ENCODE peak calls at places on chromosomes 2 and 18, in six cellular contexts. One of them, this sample, is unnamed.

GRCh38 chr2:150465703-150466569 is 21.5 kb downstream of the RND3 start:
- DNase-seq in PC-9: no peak
- DNase-seq in nucleus accumbens: no peak
- DNase-seq in GM04504: peak; percentile 56
- DNase-seq in NAMALWA: no peak
- DNase-seq in lower lobe of right lung: no peak
- DNase-seq in this sample: no peak

GRCh38 chr2:202185816-202186221 is 52.6 kb downstream of the SUMO1 start:
- DNase-seq in PC-9: peak; percentile 72
- DNase-seq in nucleus accumbens: no peak
- DNase-seq in GM04504: peak; percentile 32
- DNase-seq in NAMALWA: no peak
- DNase-seq in lower lobe of right lung: no peak
- DNase-seq in this sample: no peak

GRCh38 chr2:240686460-240686859 is 3.8 kb upstream of the AQP12B start:
- DNase-seq in PC-9: no peak
- DNase-seq in nucleus accumbens: no peak
- DNase-seq in GM04504: no peak
- DNase-seq in NAMALWA: no peak
- DNase-seq in lower lobe of right lung: no peak
- DNase-seq in this sample: no peak

GRCh38 chr18:35673682-35674081 is 92.1 kb downstream of the GALNT1 start:
- DNase-seq in PC-9: no peak
- DNase-seq in nucleus accumbens: no peak
- DNase-seq in GM04504: no peak
- DNase-seq in NAMALWA: no peak
- DNase-seq in lower lobe of right lung: no peak
- DNase-seq in this sample: no peak

GRCh38 chr2:152445791-152446201 is 110.8 kb downstream of the FMNL2 start:
- DNase-seq in PC-9: no peak
- DNase-seq in nucleus accumbens: no peak
- DNase-seq in GM04504: peak; percentile 79
- DNase-seq in NAMALWA: no peak
- DNase-seq in lower lobe of right lung: no peak
- DNase-seq in this sample: peak; percentile 52

GRCh38 chr2:20706786-20707185 is 39.8 kb downstream of the GDF7 start:
- DNase-seq in PC-9: no peak
- DNase-seq in nucleus accumbens: no peak
- DNase-seq in GM04504: no peak
- DNase-seq in NAMALWA: no peak
- DNase-seq in lower lobe of right lung: no peak
- DNase-seq in this sample: no peak

GRCh38 chr2:155021591-155021990 is 323.1 kb downstream of the KCNJ3 start:
- DNase-seq in PC-9: no peak
- DNase-seq in nucleus accumbens: no peak
- DNase-seq in GM04504: no peak
- DNase-seq in NAMALWA: no peak
- DNase-seq in lower lobe of right lung: no peak
- DNase-seq in this sample: no peak

GRCh38 chr2:101410716-101411115 is 23.4 kb upstream of the CREG2 start:
- DNase-seq in PC-9: peak; percentile 99
- DNase-seq in nucleus accumbens: no peak
- DNase-seq in GM04504: no peak
- DNase-seq in NAMALWA: no peak
- DNase-seq in lower lobe of right lung: no peak
- DNase-seq in this sample: no peak

GRCh38 chr2:210445116-210445707 is 31.3 kb downstream of the LANCL1 start:
- DNase-seq in PC-9: no peak
- DNase-seq in nucleus accumbens: no peak
- DNase-seq in GM04504: no peak
- DNase-seq in NAMALWA: peak; percentile 57
- DNase-seq in lower lobe of right lung: no peak
- DNase-seq in this sample: peak; percentile 9

GRCh38 chr2:144567745-144568144 is 47.8 kb upstream of the ZEB2 start:
- DNase-seq in PC-9: no peak
- DNase-seq in nucleus accumbens: no peak
- DNase-seq in GM04504: no peak
- DNase-seq in NAMALWA: no peak
- DNase-seq in lower lobe of right lung: no peak
- DNase-seq in this sample: no peak

GRCh38 chr18:48827321-48828200 is 123.2 kb downstream of the SMAD7 start:
- DNase-seq in PC-9: peak; percentile 51
- DNase-seq in nucleus accumbens: no peak
- DNase-seq in GM04504: peak; percentile 40
- DNase-seq in NAMALWA: no peak
- DNase-seq in lower lobe of right lung: peak; percentile 28
- DNase-seq in this sample: peak; percentile 73

GRCh38 chr2:30955516-30956132 is 148.4 kb upstream of the CAPN13 start:
- DNase-seq in PC-9: no peak
- DNase-seq in nucleus accumbens: no peak
- DNase-seq in GM04504: no peak
- DNase-seq in NAMALWA: no peak
- DNase-seq in lower lobe of right lung: no peak
- DNase-seq in this sample: no peak

GRCh38 chr2:133972786-133973185 is 281.1 kb upstream of the MGAT5 start:
- DNase-seq in PC-9: no peak
- DNase-seq in nucleus accumbens: no peak
- DNase-seq in GM04504: peak; percentile 22
- DNase-seq in NAMALWA: no peak
- DNase-seq in lower lobe of right lung: no peak
- DNase-seq in this sample: no peak

GRCh38 chr2:26243643-26244478 is 571 bp downstream of the HADHA start:
- DNase-seq in PC-9: no peak
- DNase-seq in nucleus accumbens: no peak
- DNase-seq in GM04504: no peak
- DNase-seq in NAMALWA: peak; percentile 64
- DNase-seq in lower lobe of right lung: no peak
- DNase-seq in this sample: no peak

GRCh38 chr2:181667234-181667633 is 10.3 kb upstream of the CERKL start:
- DNase-seq in PC-9: no peak
- DNase-seq in nucleus accumbens: no peak
- DNase-seq in GM04504: no peak
- DNase-seq in NAMALWA: no peak
- DNase-seq in lower lobe of right lung: no peak
- DNase-seq in this sample: no peak

GRCh38 chr2:49403722-49404507 is 249.6 kb upstream of the FSHR start:
- DNase-seq in PC-9: no peak
- DNase-seq in nucleus accumbens: peak; percentile 2
- DNase-seq in GM04504: no peak
- DNase-seq in NAMALWA: no peak
- DNase-seq in lower lobe of right lung: no peak
- DNase-seq in this sample: no peak

GRCh38 chr18:24089059-24089458 is 49.8 kb upstream of the CABYR start:
- DNase-seq in PC-9: no peak
- DNase-seq in nucleus accumbens: no peak
- DNase-seq in GM04504: no peak
- DNase-seq in NAMALWA: no peak
- DNase-seq in lower lobe of right lung: no peak
- DNase-seq in this sample: no peak

GRCh38 chr2:9897331-9897737 is 54.1 kb downstream of the TAF1B start:
- DNase-seq in PC-9: peak; percentile 99
- DNase-seq in nucleus accumbens: peak; percentile 6
- DNase-seq in GM04504: peak; percentile 86
- DNase-seq in NAMALWA: no peak
- DNase-seq in lower lobe of right lung: no peak
- DNase-seq in this sample: peak; percentile 80

GRCh38 chr2:48413676-48414075 is 116.3 kb upstream of the STON1 start:
- DNase-seq in PC-9: no peak
- DNase-seq in nucleus accumbens: no peak
- DNase-seq in GM04504: no peak
- DNase-seq in NAMALWA: no peak
- DNase-seq in lower lobe of right lung: no peak
- DNase-seq in this sample: no peak

GRCh38 chr18:27713727-27714080 is 463.2 kb downstream of the CDH2 start:
- DNase-seq in PC-9: no peak
- DNase-seq in nucleus accumbens: no peak
- DNase-seq in GM04504: peak; percentile 18
- DNase-seq in NAMALWA: no peak
- DNase-seq in lower lobe of right lung: no peak
- DNase-seq in this sample: no peak

GRCh38 chr2:108870069-108870644 is 83.6 kb downstream of the CCDC138 start:
- DNase-seq in PC-9: no peak
- DNase-seq in nucleus accumbens: no peak
- DNase-seq in GM04504: no peak
- DNase-seq in NAMALWA: no peak
- DNase-seq in lower lobe of right lung: no peak
- DNase-seq in this sample: no peak

GRCh38 chr18:56637897-56638231 is 528 bp downstream of the TXNL1 start:
- DNase-seq in PC-9: peak; percentile 53
- DNase-seq in nucleus accumbens: no peak
- DNase-seq in GM04504: no peak
- DNase-seq in NAMALWA: no peak
- DNase-seq in lower lobe of right lung: no peak
- DNase-seq in this sample: no peak

GRCh38 chr2:1581965-1582625 is 162.2 kb downstream of the PXDN start:
- DNase-seq in PC-9: no peak
- DNase-seq in nucleus accumbens: no peak
- DNase-seq in GM04504: no peak
- DNase-seq in NAMALWA: no peak
- DNase-seq in lower lobe of right lung: no peak
- DNase-seq in this sample: no peak

GRCh38 chr2:202932425-202933138 is 20.5 kb downstream of the CARF start:
- DNase-seq in PC-9: no peak
- DNase-seq in nucleus accumbens: no peak
- DNase-seq in GM04504: peak; percentile 17
- DNase-seq in NAMALWA: no peak
- DNase-seq in lower lobe of right lung: no peak
- DNase-seq in this sample: peak; percentile 4

GRCh38 chr2:104434363-104434792 is 419.5 kb upstream of the POU3F3 start:
- DNase-seq in PC-9: no peak
- DNase-seq in nucleus accumbens: no peak
- DNase-seq in GM04504: no peak
- DNase-seq in NAMALWA: peak; percentile 30
- DNase-seq in lower lobe of right lung: peak; percentile 48
- DNase-seq in this sample: no peak

GRCh38 chr18:79911871-79912270 is 39.6 kb downstream of the SLC66A2 start:
- DNase-seq in PC-9: no peak
- DNase-seq in nucleus accumbens: no peak
- DNase-seq in GM04504: no peak
- DNase-seq in NAMALWA: no peak
- DNase-seq in lower lobe of right lung: peak; percentile 24
- DNase-seq in this sample: no peak

GRCh38 chr2:94872088-94872618 is 923 bp downstream of the TEKT4 start:
- DNase-seq in PC-9: no peak
- DNase-seq in nucleus accumbens: no peak
- DNase-seq in GM04504: no peak
- DNase-seq in NAMALWA: no peak
- DNase-seq in lower lobe of right lung: no peak
- DNase-seq in this sample: no peak

GRCh38 chr18:76621782-76622495 is 126.9 kb upstream of the ZNF516 start:
- DNase-seq in PC-9: no peak
- DNase-seq in nucleus accumbens: no peak
- DNase-seq in GM04504: no peak
- DNase-seq in NAMALWA: no peak
- DNase-seq in lower lobe of right lung: no peak
- DNase-seq in this sample: no peak

GRCh38 chr2:60948161-60948560 is 66.8 kb downstream of the REL start:
- DNase-seq in PC-9: no peak
- DNase-seq in nucleus accumbens: no peak
- DNase-seq in GM04504: no peak
- DNase-seq in NAMALWA: no peak
- DNase-seq in lower lobe of right lung: no peak
- DNase-seq in this sample: no peak

GRCh38 chr2:65576861-65577601 is 144.6 kb upstream of the SPRED2 start:
- DNase-seq in PC-9: peak; percentile 98
- DNase-seq in nucleus accumbens: no peak
- DNase-seq in GM04504: peak; percentile 79
- DNase-seq in NAMALWA: no peak
- DNase-seq in lower lobe of right lung: no peak
- DNase-seq in this sample: peak; percentile 87

GRCh38 chr2:102317715-102318114 is 6.4 kb downstream of the IL1RL1 start:
- DNase-seq in PC-9: peak; percentile 93
- DNase-seq in nucleus accumbens: no peak
- DNase-seq in GM04504: no peak
- DNase-seq in NAMALWA: no peak
- DNase-seq in lower lobe of right lung: no peak
- DNase-seq in this sample: no peak

GRCh38 chr2:66575625-66576371 is 140.9 kb downstream of the MEIS1 start:
- DNase-seq in PC-9: no peak
- DNase-seq in nucleus accumbens: no peak
- DNase-seq in GM04504: no peak
- DNase-seq in NAMALWA: no peak
- DNase-seq in lower lobe of right lung: peak; percentile 53
- DNase-seq in this sample: no peak

GRCh38 chr2:70391988-70392387 is 90.1 kb upstream of the FAM136A start:
- DNase-seq in PC-9: no peak
- DNase-seq in nucleus accumbens: no peak
- DNase-seq in GM04504: no peak
- DNase-seq in NAMALWA: no peak
- DNase-seq in lower lobe of right lung: no peak
- DNase-seq in this sample: no peak

GRCh38 chr2:218880749-218881594 is at the start of gene WNT10A:
- DNase-seq in PC-9: no peak
- DNase-seq in nucleus accumbens: no peak
- DNase-seq in GM04504: no peak
- DNase-seq in NAMALWA: peak; percentile 34
- DNase-seq in lower lobe of right lung: no peak
- DNase-seq in this sample: no peak

GRCh38 chr18:76894947-76895346 is 72.6 kb downstream of the ZNF236 start:
- DNase-seq in PC-9: no peak
- DNase-seq in nucleus accumbens: no peak
- DNase-seq in GM04504: no peak
- DNase-seq in NAMALWA: no peak
- DNase-seq in lower lobe of right lung: no peak
- DNase-seq in this sample: no peak

GRCh38 chr18:28147674-28148171 is 29.2 kb downstream of the CDH2 start:
- DNase-seq in PC-9: no peak
- DNase-seq in nucleus accumbens: no peak
- DNase-seq in GM04504: no peak
- DNase-seq in NAMALWA: no peak
- DNase-seq in lower lobe of right lung: no peak
- DNase-seq in this sample: no peak

This sample was measured in HFF-Myc.